ENCODE peak calls at places on chromosome 4, in four cellular contexts. P is left cardiac atrium; S is stimulated activated CD4-positive, alpha-beta T cell treated with anti-CD3 and anti-CD28 coated beads, Interleukin-1b, Interleukin-23, amount 100 ng/mL, for 4 hours; N is NCI-H1105. R is an unnamed sample.

GRCh38 chr4:40199999-40200880 is 3.4 kb downstream of the RHOH start:
- DNase-seq in P (no peak), S (no peak), N (no peak), R (no peak)

GRCh38 chr4:6128221-6128871 is 72.0 kb downstream of the JAKMIP1 start:
- DNase-seq in S (no peak), P (no peak), N (no peak), R (peak)

GRCh38 chr4:96120206-96120605 is 280.3 kb downstream of the PDHA2 start:
- DNase-seq in P (no peak), N (no peak), S (no peak), R (no peak)

GRCh38 chr4:147325566-147325965 is 155.3 kb upstream of the EDNRA start:
- DNase-seq in P (no peak), S (no peak), N (no peak), R (no peak)

GRCh38 chr4:4289055-4289454 is 899 bp downstream of the LYAR start:
- DNase-seq in P (no peak), N (no peak), S (no peak), R (no peak)

GRCh38 chr4:112951362-112951962 is 98.0 kb upstream of the ANK2 start:
- DNase-seq in P (no peak), S (no peak), N (no peak), R (no peak)

GRCh38 chr4:86233681-86234080 is 126.2 kb downstream of the MAPK10 start:
- DNase-seq in N (no peak), S (no peak), P (no peak), R (no peak)

GRCh38 chr4:170014359-170015008 is 11.7 kb downstream of the MFAP3L start:
- DNase-seq in N (no peak), P (no peak), S (no peak), R (no peak)

GRCh38 chr4:77821775-77822174 is 2.6 kb upstream of the CNOT6L start:
- DNase-seq in N (no peak), P (no peak), S (peak), R (no peak)

GRCh38 chr4:47085661-47086060 is 54.3 kb downstream of the GABRB1 start:
- DNase-seq in S (no peak), N (no peak), P (no peak), R (no peak)

GRCh38 chr4:65508169-65508568 is 162.1 kb downstream of the EPHA5 start:
- DNase-seq in N (no peak), P (no peak), S (no peak), R (no peak)

GRCh38 chr4:10226756-10227155 is 110.2 kb upstream of the WDR1 start:
- DNase-seq in S (no peak), N (no peak), P (no peak), R (no peak)

GRCh38 chr4:69066945-69067344 is 29.3 kb upstream of the UGT2B7 start:
- DNase-seq in S (no peak), N (no peak), P (no peak), R (no peak)

GRCh38 chr4:86181585-86181984 is 178.3 kb downstream of the MAPK10 start:
- DNase-seq in S (no peak), P (no peak), N (no peak), R (no peak)

GRCh38 chr4:15515106-15515505 is 45.4 kb downstream of the CC2D2A start:
- DNase-seq in N (no peak), S (no peak), P (no peak), R (no peak)

GRCh38 chr4:23877758-23878229 is 12.1 kb downstream of the PPARGC1A start:
- DNase-seq in N (no peak), P (no peak), S (no peak), R (no peak)

GRCh38 chr4:129545599-129546278 is 449.8 kb downstream of the C4orf33 start:
- DNase-seq in P (peak), S (no peak), N (no peak), R (peak)

GRCh38 chr4:10115657-10116624 is 658 bp downstream of the WDR1 start:
- DNase-seq in N (peak), S (peak), P (peak), R (no peak)

GRCh38 chr4:90246841-90247240 is 119.6 kb downstream of the CCSER1 start:
- DNase-seq in P (no peak), N (no peak), S (no peak), R (no peak)

GRCh38 chr4:134326866-134327265 is 125.3 kb upstream of the PABPC4L start:
- DNase-seq in S (no peak), P (no peak), N (no peak), R (no peak)

GRCh38 chr4:86319390-86319789 is 40.5 kb downstream of the MAPK10 start:
- DNase-seq in P (no peak), S (no peak), N (no peak), R (no peak)

GRCh38 chr4:136810626-136811025 is 721.7 kb downstream of the PCDH18 start:
- DNase-seq in S (no peak), N (no peak), P (no peak), R (no peak)